ENCODE peak calls at places on chromosomes 16 and 17, in ten cellular contexts. J is tibial nerve, Q is transverse colon, D is lower lobe of right lung, I is adrenal gland, G is hepatocyte, M is neural progenitor cell, V is upper lobe of right lung, P is HepG2, F is cardiac muscle cell. U is an unnamed sample. For H3K27me3, the result is how much of the 10 kb centered on the place peaks cover.

GRCh38 chr17:58396173-58396572 is 21.2 kb downstream of the RNF43 start:
- DNase-seq in Q (no peak), V (no peak), P (no peak), I (no peak), M (no peak), G (no peak), D (no peak), J (no peak), F (no peak), U (no peak)

GRCh38 chr16:1297413-1297773 is 12.0 kb upstream of the UBE2I start:
- DNase-seq in M (no peak), G (no peak), D (no peak), P (no peak), V (no peak), I (no peak), J (no peak), Q (no peak), F (no peak), U (no peak)

GRCh38 chr17:45740553-45741330 is 43.4 kb upstream of the CRHR1 start:
- DNase-seq in I (peak), V (no peak), J (no peak), M (peak), P (peak), G (peak), Q (no peak), F (peak), D (no peak), U (peak)

GRCh38 chr17:1764274-1764673 is 2.4 kb downstream of the SERPINF1 start:
- DNase-seq in P (no peak), I (peak), V (peak), J (peak), F (peak), G (peak), D (peak), M (no peak), Q (peak), U (peak)

GRCh38 chr17:61399131-61400057 is at the start of gene TBX2:
- DNase-seq in I (peak), P (peak), V (peak), Q (peak), D (peak), G (peak), F (peak), J (peak), M (peak), U (no peak)

GRCh38 chr17:81615401-81615930 is 21.4 kb downstream of the NPLOC4 start:
- DNase-seq in J (no peak), F (no peak), I (peak), Q (no peak), D (peak), V (no peak), M (no peak), G (no peak), P (no peak), U (no peak)

GRCh38 chr16:66167564-66168291 is 198.8 kb upstream of the CDH5 start:
- DNase-seq in P (no peak), Q (no peak), I (peak), V (no peak), F (peak), G (peak), J (no peak), D (no peak), M (peak), U (no peak)

GRCh38 chr16:23949630-23950290 is 114.0 kb downstream of the PRKCB start:
- DNase-seq in F (no peak), P (no peak), M (no peak), G (no peak), J (no peak), D (peak), Q (peak), I (peak), V (peak), U (peak)

GRCh38 chr16:10994571-10994970 is 50.2 kb downstream of the CLEC16A start:
- DNase-seq in F (no peak), D (no peak), P (no peak), V (no peak), I (no peak), G (no peak), J (no peak), M (no peak), Q (no peak), U (no peak)

GRCh38 chr16:3457434-3458252 is 14.2 kb downstream of the NAA60 start:
- DNase-seq in I (peak), D (peak), J (peak), Q (peak), P (peak), G (peak), M (peak), V (peak), F (peak), U (peak)

GRCh38 chr17:49486012-49486641 is 9.0 kb upstream of the NGFR start:
- DNase-seq in P (no peak), V (no peak), F (peak), G (peak), M (peak), I (peak), J (no peak), Q (no peak), D (no peak), U (no peak)

GRCh38 chr16:24635900-24636610 is 93.4 kb upstream of the TNRC6A start:
- DNase-seq in V (peak), G (peak), P (no peak), I (peak), J (peak), D (peak), F (peak), Q (peak), M (no peak), U (no peak)

GRCh38 chr17:80761421-80761871 is 216.8 kb downstream of the RPTOR start:
- DNase-seq in Q (no peak), P (no peak), M (no peak), V (no peak), D (no peak), G (peak), I (no peak), F (peak), J (no peak), U (peak)

GRCh38 chr17:29155235-29155965 is 24.8 kb downstream of the MYO18A start:
- DNase-seq in P (peak), J (no peak), M (no peak), D (peak), F (peak), G (peak), I (peak), V (peak), Q (peak), U (peak)

GRCh38 chr16:47492428-47493357 is 31.6 kb downstream of the PHKB start:
- DNase-seq in I (peak), P (peak), F (peak), V (peak), M (no peak), D (peak), Q (peak), J (peak), G (peak), U (peak)

GRCh38 chr16:47492036-47492427 is 30.9 kb downstream of the PHKB start:
- DNase-seq in P (no peak), D (no peak), G (no peak), F (no peak), J (no peak), V (no peak), Q (no peak), I (no peak), M (no peak), U (no peak)

GRCh38 chr16:47499080-47499699 is 38.1 kb downstream of the PHKB start:
- DNase-seq in V (no peak), G (no peak), Q (no peak), D (no peak), J (no peak), I (no peak), P (peak), M (no peak), F (no peak), U (no peak)

GRCh38 chr16:47490471-47490870 is 29.3 kb downstream of the PHKB start:
- DNase-seq in I (no peak), P (no peak), F (no peak), G (no peak), Q (no peak), J (no peak), V (no peak), D (no peak), M (no peak), U (no peak)

GRCh38 chr16:47493358-47494337 is 32.5 kb downstream of the PHKB start:
- DNase-seq in Q (no peak), J (no peak), G (no peak), M (no peak), D (no peak), P (no peak), V (no peak), I (no peak), F (no peak), U (no peak)
- H3K4me3 ChIP-seq in Q (peak), J (no peak), G (no peak), M (no peak), D (peak), P (no peak), V (no peak), I (no peak), F (no peak), U (peak)

DNA sequence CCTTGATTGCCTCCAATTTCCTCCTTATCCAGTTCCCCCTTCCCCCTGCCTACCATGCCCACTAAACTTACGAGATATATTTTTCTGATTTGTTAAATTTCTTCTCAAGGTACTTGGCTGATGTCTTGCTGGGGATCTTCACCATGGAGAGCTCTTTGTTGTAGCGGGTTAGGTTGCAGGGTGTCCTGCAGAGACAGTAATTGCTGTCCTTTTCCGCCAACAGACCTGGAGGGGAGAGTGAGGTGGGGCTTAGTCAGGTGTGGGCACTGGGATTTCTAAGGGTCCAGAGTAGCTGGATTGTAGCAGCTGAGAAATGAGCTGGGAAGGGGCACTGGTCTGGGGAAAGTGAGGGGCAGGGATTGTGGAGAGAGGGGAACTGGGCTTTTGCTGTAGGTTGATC is 32.1 kb downstream of the SPACA3 start:
- DNase-seq in F (no peak), J (no peak), G (no peak), Q (no peak), D (no peak), M (no peak), P (no peak), I (no peak), V (no peak), U (no peak)
- H3K27me3 ChIP-seq in F (under half), J (under half), G (under half), Q (under half), D (under half), M (under half), P (under half), I (under half), V (under half), U (under half)

GRCh38 chr16:64445649-64446048 is 676.2 kb downstream of the CDH11 start:
- DNase-seq in D (no peak), I (no peak), M (no peak), G (no peak), J (no peak), Q (no peak), V (no peak), P (no peak), F (no peak), U (no peak)
- H3K4me3 ChIP-seq in D (no peak), I (no peak), M (no peak), G (no peak), J (no peak), Q (no peak), V (no peak), P (no peak), F (no peak), U (no peak)

GRCh38 chr17:6666077-6666521 is 14.5 kb downstream of the C17orf100 start:
- DNase-seq in F (peak), J (peak), V (peak), P (peak), D (peak), G (peak), M (peak), I (peak), Q (peak), U (no peak)
- H3K27me3 ChIP-seq in F (under half), J (under half), V (under half), P (under half), D (under half), G (under half), M (under half), I (under half), Q (under half), U (under half)

DNA sequence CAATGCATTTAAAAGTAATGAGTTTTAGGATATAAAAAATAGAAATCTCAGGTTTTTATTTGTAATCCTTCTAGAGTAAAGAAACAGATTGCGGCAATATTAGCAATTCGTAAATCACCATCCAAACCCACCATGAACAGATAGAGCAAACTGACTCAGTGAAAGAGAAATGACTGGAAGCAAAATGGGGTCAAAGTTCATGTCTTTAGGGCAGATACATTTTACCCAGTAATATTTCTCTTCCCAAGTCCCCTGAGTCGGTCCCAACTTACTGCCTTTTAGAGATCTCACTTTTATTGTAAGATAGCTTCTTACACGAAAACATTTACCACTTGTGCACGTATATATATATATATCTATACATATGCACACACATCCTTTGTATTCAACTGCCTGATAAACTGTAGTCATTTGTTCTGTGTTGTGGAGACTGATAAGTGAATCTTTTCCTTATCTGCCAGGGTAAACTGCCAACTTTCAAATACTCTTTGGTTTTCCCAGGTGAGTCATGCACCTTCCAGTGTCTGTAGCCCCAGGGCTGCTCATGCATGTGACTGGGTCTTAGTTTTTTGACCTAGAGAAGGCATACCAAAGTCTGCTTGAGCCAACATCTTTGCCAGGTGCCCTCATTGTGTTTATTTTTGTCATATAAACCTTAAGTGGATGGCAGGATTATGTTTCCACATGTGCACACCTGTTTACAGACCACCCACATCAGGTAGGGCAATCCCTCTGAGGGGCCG is 7.8 kb upstream of the IRF8 start:
- DNase-seq in G (peak), P (peak), D (no peak), V (no peak), J (no peak), I (no peak), M (no peak), F (no peak), Q (no peak), U (no peak)
- H3K4me3 ChIP-seq in G (no peak), P (no peak), D (no peak), V (no peak), J (no peak), I (no peak), M (no peak), F (no peak), Q (no peak), U (no peak)

GRCh38 chr17:50559674-50560184 is 786 bp upstream of the CACNA1G start:
- DNase-seq in F (peak), J (peak), I (peak), Q (peak), V (no peak), D (peak), P (no peak), M (peak), G (peak), U (peak)
- H3K27me3 ChIP-seq in F (half or more), J (under half), I (under half), Q (half or more), V (half or more), D (half or more), P (under half), M (half or more), G (half or more), U (under half)

GRCh38 chr17:66275651-66276050 is 26.8 kb upstream of the PRKCA start:
- DNase-seq in I (peak), F (peak), P (peak), Q (no peak), V (no peak), M (no peak), G (peak), J (no peak), D (no peak), U (no peak)

GRCh38 chr17:66270106-66270505 is 32.3 kb upstream of the PRKCA start:
- DNase-seq in V (no peak), Q (no peak), F (no peak), J (no peak), M (no peak), G (no peak), I (no peak), D (no peak), P (no peak), U (no peak)

GRCh38 chr17:66271512-66271911 is 30.9 kb upstream of the PRKCA start:
- DNase-seq in G (no peak), Q (no peak), J (no peak), P (no peak), I (no peak), V (no peak), D (no peak), M (no peak), F (no peak), U (no peak)

GRCh38 chr17:66273391-66273722 is 29.1 kb upstream of the PRKCA start:
- DNase-seq in P (no peak), G (no peak), I (no peak), M (no peak), D (no peak), J (no peak), F (no peak), V (no peak), Q (no peak), U (no peak)

DNA sequence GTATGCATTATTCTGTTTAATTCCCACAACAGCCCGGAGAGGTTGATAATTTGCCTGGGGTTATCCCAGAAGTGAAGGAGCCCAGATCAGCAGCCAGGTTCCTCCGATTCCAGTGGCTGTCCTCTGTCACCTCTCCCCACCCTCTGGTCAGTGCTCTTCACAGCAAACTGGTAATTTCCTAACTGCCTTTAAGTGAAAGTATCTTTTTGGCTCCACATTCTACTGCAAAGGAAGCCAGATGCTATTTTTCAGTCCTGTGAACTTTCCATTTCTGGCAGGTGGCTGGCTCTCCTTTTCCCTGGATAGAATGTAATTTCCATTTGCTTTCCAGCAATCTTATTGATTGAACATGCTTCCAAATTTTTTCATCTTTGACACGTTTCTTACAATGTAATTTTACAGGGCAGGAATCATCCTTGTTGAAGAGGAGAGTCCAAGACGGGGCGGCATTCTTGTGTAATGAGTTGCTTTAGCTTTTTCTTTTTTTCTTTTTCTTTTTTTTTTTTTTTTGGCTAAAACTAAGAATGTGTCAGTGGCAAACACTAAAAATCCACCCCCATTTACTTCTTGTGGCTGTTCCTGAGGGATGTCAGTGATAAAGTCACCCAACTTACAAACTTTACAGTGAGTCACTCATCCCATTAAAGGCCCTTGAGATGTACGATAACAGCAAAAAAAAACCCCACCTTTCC is 29.6 kb upstream of the PRKCA start:
- DNase-seq in Q (no peak), G (no peak), F (peak), V (no peak), J (no peak), D (no peak), M (no peak), P (no peak), I (peak), U (no peak)
- H3K4me3 ChIP-seq in Q (no peak), G (no peak), F (no peak), V (no peak), J (no peak), D (no peak), M (no peak), P (no peak), I (no peak), U (no peak)